ENCODE peak calls at places on chromosomes 12 and 14, in five cellular contexts. G is stomach, P is HCT116, S is upper lobe of left lung, O is prostate gland. A is an unnamed sample.

GRCh38 chr12:96108321-96108720 is 72.9 kb upstream of the LTA4H start:
- DNase-seq in S (no peak), O (no peak), P (no peak), G (no peak), A (no peak)

GRCh38 chr12:59699408-59700144 is 103.7 kb downstream of the SLC16A7 start:
- DNase-seq in G (no peak), O (no peak), P (no peak), S (no peak), A (no peak)

GRCh38 chr12:129564768-129565167 is 339.1 kb downstream of the TMEM132D start:
- DNase-seq in P (no peak), S (no peak), O (no peak), G (no peak), A (no peak)

GRCh38 chr12:119710941-119711551 is 43.1 kb downstream of the PRKAB1 start:
- DNase-seq in G (no peak), P (no peak), O (peak), S (no peak), A (no peak)

GRCh38 chr14:100587248-100587762 is at the start of gene BEGAIN:
- DNase-seq in O (no peak), G (no peak), P (no peak), S (no peak), A (no peak)

GRCh38 chr14:95361373-95362179 is 41.9 kb upstream of the CLMN start:
- DNase-seq in P (peak), G (peak), O (peak), S (no peak), A (peak)

GRCh38 chr12:4626543-4626942 is 22.3 kb downstream of the AKAP3 start:
- DNase-seq in S (no peak), O (no peak), P (no peak), G (no peak), A (no peak)

GRCh38 chr12:121766290-121767039 is 27.0 kb downstream of the RHOF start:
- DNase-seq in S (no peak), G (no peak), O (no peak), P (no peak), A (no peak)

GRCh38 chr12:92144631-92145480 is 790 bp downstream of the BTG1 start:
- DNase-seq in P (no peak), S (peak), G (peak), O (peak), A (no peak)

GRCh38 chr12:107264667-107265066 is 171.3 kb upstream of the CRY1 start:
- DNase-seq in P (no peak), S (no peak), G (no peak), O (no peak), A (no peak)

GRCh38 chr14:81455344-81455743 is 55.2 kb upstream of the STON2 start:
- DNase-seq in G (no peak), S (no peak), P (no peak), O (no peak), A (no peak)

GRCh38 chr12:116813271-116814041 is 67.8 kb downstream of the HRK start:
- DNase-seq in S (no peak), G (no peak), P (peak), O (no peak), A (no peak)

GRCh38 chr14:54698501-54698900 is 131.6 kb downstream of the SAMD4A start:
- DNase-seq in P (no peak), O (no peak), G (no peak), S (no peak), A (no peak)

GRCh38 chr14:80414080-80414479 is 202.8 kb upstream of the DIO2 start:
- DNase-seq in O (no peak), P (no peak), G (no peak), S (no peak), A (no peak)

GRCh38 chr12:63795032-63795687 is 15.5 kb downstream of the RXYLT1 start:
- DNase-seq in S (no peak), O (no peak), G (no peak), P (no peak), A (no peak)

GRCh38 chr14:74591899-74592298 is 20.1 kb downstream of the LTBP2 start:
- DNase-seq in S (no peak), O (no peak), G (no peak), P (no peak), A (no peak)

GRCh38 chr12:122021822-122022392 is at the start of gene BCL7A:
- DNase-seq in O (peak), P (peak), S (peak), G (peak), A (no peak)

GRCh38 chr12:41288188-41288811 is 100.2 kb downstream of the PDZRN4 start:
- DNase-seq in G (no peak), S (no peak), O (no peak), P (no peak), A (no peak)

GRCh38 chr12:459430-460258 is at the start of gene B4GALNT3:
- DNase-seq in O (peak), P (peak), G (peak), S (peak), A (peak)

GRCh38 chr14:100106260-100106659 is 41.0 kb downstream of the EVL start:
- DNase-seq in O (no peak), S (no peak), P (no peak), G (no peak), A (no peak)

GRCh38 chr14:105894978-105895881 is 368.8 kb downstream of the TMEM121 start:
- DNase-seq in O (no peak), S (peak), G (no peak), P (no peak), A (no peak)

GRCh38 chr12:85182699-85183098 is 97.3 kb upstream of the ALX1 start:
- DNase-seq in S (no peak), P (no peak), O (no peak), G (no peak), A (no peak)

GRCh38 chr12:100279612-100280244 is 12.8 kb downstream of the SCYL2 start:
- DNase-seq in O (no peak), S (no peak), G (no peak), P (no peak), A (no peak)

GRCh38 chr12:21169878-21170472 is 39.0 kb downstream of the SLCO1B1 start:
- DNase-seq in G (peak), P (peak), S (no peak), O (peak), A (no peak)

GRCh38 chr14:57464013-57464730 is 29.5 kb downstream of the CCDC198 start:
- DNase-seq in P (no peak), S (no peak), G (no peak), O (no peak), A (no peak)

GRCh38 chr14:51520087-51520486 is 131.6 kb upstream of the FRMD6 start:
- DNase-seq in S (no peak), G (no peak), P (no peak), O (no peak), A (no peak)

GRCh38 chr12:120356567-120357030 is 12.4 kb downstream of the MSI1 start:
- DNase-seq in O (peak), S (peak), G (peak), P (peak), A (peak)

GRCh38 chr12:100661300-100661951 is 87.9 kb downstream of the GAS2L3 start:
- DNase-seq in G (no peak), O (no peak), S (no peak), P (no peak), A (no peak)

GRCh38 chr12:12990700-12991468 is 9.2 kb downstream of the HEBP1 start:
- DNase-seq in G (no peak), O (no peak), S (no peak), P (no peak), A (no peak)

GRCh38 chr14:59377991-59378720 is 87.0 kb downstream of the GPR135 start:
- DNase-seq in O (no peak), S (no peak), P (no peak), G (no peak), A (no peak)

GRCh38 chr12:52037248-52037861 is 13.9 kb upstream of the NR4A1 start:
- DNase-seq in P (no peak), S (peak), O (no peak), G (peak), A (no peak)

GRCh38 chr12:52035926-52036325 is 15.3 kb upstream of the NR4A1 start:
- DNase-seq in O (no peak), S (no peak), P (no peak), G (no peak), A (no peak)

GRCh38 chr12:52038447-52038846 is 12.8 kb upstream of the NR4A1 start:
- DNase-seq in G (no peak), O (no peak), P (no peak), S (no peak), A (no peak)

GRCh38 chr12:52033506-52034258 is 17.6 kb upstream of the NR4A1 start:
- DNase-seq in S (no peak), G (no peak), P (no peak), O (no peak), A (no peak)

GRCh38 chr12:52036587-52037171 is 14.6 kb upstream of the NR4A1 start:
- DNase-seq in S (peak), P (no peak), O (peak), G (peak), A (peak)
- TF ChIP-seq POLR2A in S (peak), P (no peak), O (peak), G (no peak), A (no peak)

DNA sequence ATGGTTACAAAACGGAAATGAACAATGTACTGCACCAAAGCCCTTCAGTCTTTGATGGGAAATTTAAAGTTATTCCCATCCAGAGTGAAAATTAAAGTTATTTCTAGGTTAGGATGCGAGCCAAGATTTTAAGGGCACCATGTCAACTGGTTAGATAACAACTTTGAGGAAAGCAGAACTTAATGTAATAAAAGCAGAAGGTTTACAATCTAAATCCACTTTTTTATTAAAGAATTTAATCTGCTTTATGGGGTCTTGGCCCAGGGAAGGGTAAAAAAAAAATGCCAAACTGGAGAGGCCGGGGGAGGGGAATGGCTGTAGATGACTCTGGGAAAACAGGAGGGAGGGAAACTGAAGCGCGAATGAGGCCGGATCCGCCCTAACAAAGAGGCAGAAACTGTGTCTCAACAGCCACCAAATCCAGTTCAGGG is 108.2 kb upstream of the ATF7IP start:
- DNase-seq in O (no peak), S (no peak), G (no peak), P (no peak), A (no peak)
- TF ChIP-seq POLR2AphosphoS5 in O (no peak), S (no peak), G (no peak), P (no peak), A (no peak)

DNA sequence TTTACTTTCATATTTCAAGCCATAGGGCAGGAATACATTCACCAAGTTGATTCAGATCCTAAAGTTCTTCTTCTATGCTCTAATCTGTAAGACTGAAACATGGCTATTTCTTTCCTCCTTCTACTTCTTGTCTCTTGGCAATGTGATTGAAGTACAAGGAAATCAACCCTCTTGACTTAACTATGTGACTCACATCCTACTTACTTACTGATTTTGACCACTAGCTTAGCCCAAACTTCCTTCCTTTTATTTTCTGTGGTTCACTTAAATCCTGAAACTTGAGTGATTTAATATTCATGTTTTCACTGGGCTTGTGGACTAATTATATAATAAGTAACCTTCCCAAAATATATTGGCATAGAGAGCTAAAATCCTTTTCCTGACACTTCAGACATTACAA is 111.2 kb upstream of the NOVA1 start:
- DNase-seq in G (no peak), P (no peak), S (no peak), O (no peak), A (no peak)
- TF ChIP-seq POLR2A in G (no peak), P (no peak), S (no peak), O (no peak), A (no peak)

GRCh38 chr12:6340745-6341438 is 984 bp downstream of the TNFRSF1A start:
- DNase-seq in P (no peak), G (no peak), S (peak), O (no peak), A (no peak)
- TF ChIP-seq POLR2AphosphoS5 in P (no peak), G (no peak), S (peak), O (no peak), A (no peak)

DNA sequence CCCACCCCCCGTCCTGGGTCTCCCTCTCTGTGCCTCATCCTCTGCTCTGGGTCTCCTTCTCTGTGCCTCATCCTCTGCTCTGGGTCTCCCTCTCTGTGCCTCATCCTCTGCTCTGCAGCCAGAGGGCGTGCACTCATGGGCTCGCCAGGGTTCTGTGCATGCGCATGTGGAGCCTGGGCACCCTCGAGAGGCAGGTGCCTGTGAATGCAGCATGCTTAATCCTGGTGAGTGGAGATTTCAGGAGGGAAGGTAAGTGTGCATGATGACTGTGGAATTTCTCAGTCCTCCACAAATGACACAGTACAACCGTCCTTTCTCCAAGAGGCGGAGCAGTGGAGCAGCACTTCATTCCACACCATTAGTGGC is 65.2 kb downstream of the EP400 start:
- DNase-seq in S (no peak), P (no peak), O (no peak), G (no peak), A (no peak)
- TF ChIP-seq POLR2A in S (no peak), P (no peak), O (no peak), G (no peak), A (no peak)

GRCh38 chr12:2613674-2614073 is 181.1 kb upstream of the FKBP4 start:
- DNase-seq in S (no peak), O (no peak), P (peak), G (no peak), A (no peak)
- TF ChIP-seq POLR2AphosphoS5 in S (peak), O (peak), P (no peak), G (no peak), A (no peak)

GRCh38 chr12:65667932-65668331 is 156.4 kb upstream of the HMGA2 start:
- DNase-seq in P (no peak), O (no peak), G (no peak), S (no peak), A (no peak)

GRCh38 chr12:65670775-65671174 is 153.5 kb upstream of the HMGA2 start:
- DNase-seq in G (no peak), S (no peak), P (no peak), O (no peak), A (no peak)

GRCh38 chr12:65666876-65667275 is 157.4 kb upstream of the HMGA2 start:
- DNase-seq in G (no peak), O (no peak), S (no peak), P (no peak), A (no peak)

GRCh38 chr12:65672441-65672840 is 151.8 kb upstream of the HMGA2 start:
- DNase-seq in S (no peak), O (no peak), G (no peak), P (no peak), A (no peak)

GRCh38 chr12:65668981-65669695 is 155.1 kb upstream of the HMGA2 start:
- DNase-seq in O (no peak), S (no peak), G (no peak), P (no peak), A (no peak)
- TF ChIP-seq POLR2A in O (no peak), S (no peak), G (no peak), P (no peak), A (no peak)

A was measured in GM12892.